ENCODE peak calls at places on chromosomes 2 and 18, in eight cellular contexts. One of them, this sample, is unnamed.

GRCh38 chr18:36419188-36419912 is 121.8 kb downstream of the FHOD3 start:
- DNase-seq in HS-27A: no peak
- DNase-seq in NCI-H1092 treated with DMSO at 0.1 percent for 48 hours: no peak
- DNase-seq in HFF-Myc: peak
- DNase-seq in RCC 7860: no peak
- DNase-seq in B cell: no peak
- DNase-seq in activated CD8-positive, alpha-beta memory T cell treated with anti-CD3 and anti-CD28 coated beads for 48 hours: no peak
- DNase-seq in HCEC 1CT: no peak
- DNase-seq in this sample: no peak

GRCh38 chr2:20438334-20439192 is 8.3 kb upstream of the RHOB start:
- DNase-seq in HS-27A: no peak
- DNase-seq in NCI-H1092 treated with DMSO at 0.1 percent for 48 hours: peak
- DNase-seq in HFF-Myc: no peak
- DNase-seq in RCC 7860: peak
- DNase-seq in B cell: no peak
- DNase-seq in activated CD8-positive, alpha-beta memory T cell treated with anti-CD3 and anti-CD28 coated beads for 48 hours: no peak
- DNase-seq in HCEC 1CT: peak
- DNase-seq in this sample: no peak

GRCh38 chr2:85326406-85326945 is 1.3 kb downstream of the TGOLN2 start:
- DNase-seq in HS-27A: no peak
- DNase-seq in NCI-H1092 treated with DMSO at 0.1 percent for 48 hours: no peak
- DNase-seq in HFF-Myc: no peak
- DNase-seq in RCC 7860: peak
- DNase-seq in B cell: peak
- DNase-seq in activated CD8-positive, alpha-beta memory T cell treated with anti-CD3 and anti-CD28 coated beads for 48 hours: no peak
- DNase-seq in HCEC 1CT: no peak
- DNase-seq in this sample: no peak

GRCh38 chr2:194616334-194616733 is 1040.7 kb upstream of the SLC39A10 start:
- DNase-seq in HS-27A: no peak
- DNase-seq in NCI-H1092 treated with DMSO at 0.1 percent for 48 hours: no peak
- DNase-seq in HFF-Myc: no peak
- DNase-seq in RCC 7860: no peak
- DNase-seq in B cell: no peak
- DNase-seq in activated CD8-positive, alpha-beta memory T cell treated with anti-CD3 and anti-CD28 coated beads for 48 hours: no peak
- DNase-seq in HCEC 1CT: no peak
- DNase-seq in this sample: no peak

GRCh38 chr18:53305471-53305870 is 919.0 kb downstream of the MBD2 start:
- DNase-seq in HS-27A: no peak
- DNase-seq in NCI-H1092 treated with DMSO at 0.1 percent for 48 hours: no peak
- DNase-seq in HFF-Myc: no peak
- DNase-seq in RCC 7860: no peak
- DNase-seq in B cell: no peak
- DNase-seq in activated CD8-positive, alpha-beta memory T cell treated with anti-CD3 and anti-CD28 coated beads for 48 hours: no peak
- DNase-seq in HCEC 1CT: no peak
- DNase-seq in this sample: no peak

GRCh38 chr2:9753665-9754531 is 89.4 kb upstream of the TAF1B start:
- DNase-seq in HS-27A: no peak
- DNase-seq in NCI-H1092 treated with DMSO at 0.1 percent for 48 hours: no peak
- DNase-seq in HFF-Myc: no peak
- DNase-seq in RCC 7860: no peak
- DNase-seq in B cell: no peak
- DNase-seq in activated CD8-positive, alpha-beta memory T cell treated with anti-CD3 and anti-CD28 coated beads for 48 hours: peak
- DNase-seq in HCEC 1CT: no peak
- DNase-seq in this sample: no peak

GRCh38 chr18:12911025-12911927 is 27.2 kb upstream of the PTPN2 start:
- DNase-seq in HS-27A: no peak
- DNase-seq in NCI-H1092 treated with DMSO at 0.1 percent for 48 hours: no peak
- DNase-seq in HFF-Myc: no peak
- DNase-seq in RCC 7860: no peak
- DNase-seq in B cell: peak
- DNase-seq in activated CD8-positive, alpha-beta memory T cell treated with anti-CD3 and anti-CD28 coated beads for 48 hours: peak
- DNase-seq in HCEC 1CT: no peak
- DNase-seq in this sample: no peak

GRCh38 chr2:168666339-168666738 is 136.1 kb upstream of the NOSTRIN start:
- DNase-seq in HS-27A: no peak
- DNase-seq in NCI-H1092 treated with DMSO at 0.1 percent for 48 hours: no peak
- DNase-seq in HFF-Myc: no peak
- DNase-seq in RCC 7860: no peak
- DNase-seq in B cell: no peak
- DNase-seq in activated CD8-positive, alpha-beta memory T cell treated with anti-CD3 and anti-CD28 coated beads for 48 hours: no peak
- DNase-seq in HCEC 1CT: peak
- DNase-seq in this sample: no peak

GRCh38 chr2:20353597-20353996 is 3.0 kb upstream of the PUM2 start:
- DNase-seq in HS-27A: no peak
- DNase-seq in NCI-H1092 treated with DMSO at 0.1 percent for 48 hours: no peak
- DNase-seq in HFF-Myc: no peak
- DNase-seq in RCC 7860: no peak
- DNase-seq in B cell: no peak
- DNase-seq in activated CD8-positive, alpha-beta memory T cell treated with anti-CD3 and anti-CD28 coated beads for 48 hours: no peak
- DNase-seq in HCEC 1CT: no peak
- DNase-seq in this sample: no peak

GRCh38 chr2:21070322-21071257 is 26.7 kb upstream of the APOB start:
- DNase-seq in HS-27A: no peak
- DNase-seq in NCI-H1092 treated with DMSO at 0.1 percent for 48 hours: no peak
- DNase-seq in HFF-Myc: no peak
- DNase-seq in RCC 7860: no peak
- DNase-seq in B cell: no peak
- DNase-seq in activated CD8-positive, alpha-beta memory T cell treated with anti-CD3 and anti-CD28 coated beads for 48 hours: no peak
- DNase-seq in HCEC 1CT: no peak
- DNase-seq in this sample: no peak

GRCh38 chr18:44803019-44803650 is 122.4 kb downstream of the SETBP1 start:
- DNase-seq in HS-27A: no peak
- DNase-seq in NCI-H1092 treated with DMSO at 0.1 percent for 48 hours: no peak
- DNase-seq in HFF-Myc: no peak
- DNase-seq in RCC 7860: no peak
- DNase-seq in B cell: no peak
- DNase-seq in activated CD8-positive, alpha-beta memory T cell treated with anti-CD3 and anti-CD28 coated beads for 48 hours: no peak
- DNase-seq in HCEC 1CT: no peak
- DNase-seq in this sample: peak

GRCh38 chr2:28516950-28517349 is 21.1 kb downstream of the PLB1 start:
- DNase-seq in HS-27A: no peak
- DNase-seq in NCI-H1092 treated with DMSO at 0.1 percent for 48 hours: no peak
- DNase-seq in HFF-Myc: no peak
- DNase-seq in RCC 7860: no peak
- DNase-seq in B cell: no peak
- DNase-seq in activated CD8-positive, alpha-beta memory T cell treated with anti-CD3 and anti-CD28 coated beads for 48 hours: no peak
- DNase-seq in HCEC 1CT: no peak
- DNase-seq in this sample: no peak